ENCODE peak calls at places on chromosome 4, in ten cellular contexts. P is stimulated activated naive CD4-positive, alpha-beta T cell; H is GM12865; M is aorta; N is astrocyte; V is neural crest cell; A is ACHN; C is GM04504; S is CD4-positive, alpha-beta T cell; U is globus pallidus. W is an unnamed sample.
A peak's percentile ranks its signal among the peaks of the same experiment; 100 is the strongest.

GRCh38 chr4:6761540-6762243 is 20.8 kb upstream of the KIAA0232 start:
- DNase-seq in P (no peak), H (no peak), M (no peak), N (no peak), V (peak; percentile 37), A (no peak), C (no peak), S (no peak), U (peak; percentile 69), W (no peak)

GRCh38 chr4:80183196-80184052 is 13.9 kb upstream of the PRDM8 start:
- DNase-seq in P (peak; percentile 37), H (no peak), M (peak; percentile 56), N (no peak), V (no peak), A (peak; percentile 10), C (no peak), S (peak; percentile 22), U (no peak), W (no peak)

GRCh38 chr4:39855909-39856512 is 121.7 kb downstream of the PDS5A start:
- DNase-seq in P (no peak), H (no peak), M (no peak), N (peak; percentile 32), V (no peak), A (peak; percentile 34), C (no peak), S (no peak), U (no peak), W (peak; percentile 48)

GRCh38 chr4:180913750-180914149 is 1329.5 kb upstream of the TENM3 start:
- DNase-seq in P (no peak), H (no peak), M (no peak), N (peak; percentile 88), V (no peak), A (peak; percentile 54), C (peak; percentile 4), S (no peak), U (peak; percentile 6), W (peak; percentile 72)

GRCh38 chr4:170491981-170492380 is 402.2 kb upstream of the AADAT start:
- DNase-seq in P (no peak), H (no peak), M (no peak), N (no peak), V (no peak), A (no peak), C (no peak), S (no peak), U (no peak), W (no peak)

GRCh38 chr4:36243355-36244256 is 708 bp downstream of the ARAP2 start:
- DNase-seq in P (peak; percentile 64), H (no peak), M (peak; percentile 64), N (peak; percentile 53), V (peak; percentile 28), A (peak; percentile 59), C (no peak), S (peak; percentile 6), U (peak; percentile 70), W (peak; percentile 1)

GRCh38 chr4:17616283-17616682 is 1.8 kb downstream of the MED28 start:
- DNase-seq in P (peak; percentile 3), H (no peak), M (no peak), N (no peak), V (no peak), A (no peak), C (no peak), S (no peak), U (no peak), W (no peak)

GRCh38 chr4:2341261-2341841 is 77.1 kb downstream of the ZFYVE28 start:
- DNase-seq in P (no peak), H (no peak), M (peak; percentile 36), N (no peak), V (no peak), A (no peak), C (no peak), S (no peak), U (no peak), W (no peak)

GRCh38 chr4:15400911-15401671 is 26.7 kb upstream of the C1QTNF7 start:
- DNase-seq in P (peak; percentile 48), H (peak; percentile 54), M (peak; percentile 86), N (peak; percentile 71), V (no peak), A (no peak), C (peak; percentile 64), S (peak; percentile 18), U (peak; percentile 60), W (peak; percentile 65)

GRCh38 chr4:99723555-99724450 is 66.2 kb upstream of the C4orf54 start:
- DNase-seq in P (no peak), H (no peak), M (peak; percentile 72), N (peak; percentile 80), V (no peak), A (peak; percentile 48), C (peak; percentile 18), S (no peak), U (peak; percentile 11), W (peak; percentile 88)

GRCh38 chr4:93016350-93016749 is 712.6 kb downstream of the GRID2 start:
- DNase-seq in P (no peak), H (no peak), M (no peak), N (no peak), V (no peak), A (no peak), C (no peak), S (no peak), U (no peak), W (no peak)

GRCh38 chr4:85005865-85006377 is 39.4 kb upstream of the WDFY3 start:
- DNase-seq in P (no peak), H (no peak), M (no peak), N (peak; percentile 82), V (no peak), A (peak; percentile 58), C (peak; percentile 69), S (no peak), U (no peak), W (peak; percentile 90)

GRCh38 chr4:6035786-6036185 is 17.6 kb upstream of the C4orf50 start:
- DNase-seq in P (no peak), H (no peak), M (no peak), N (no peak), V (no peak), A (no peak), C (no peak), S (no peak), U (no peak), W (no peak)

GRCh38 chr4:82230310-82230709 is 143.5 kb downstream of the HNRNPD start:
- DNase-seq in P (no peak), H (no peak), M (no peak), N (no peak), V (no peak), A (no peak), C (no peak), S (no peak), U (no peak), W (no peak)

GRCh38 chr4:26116057-26116456 is 202.0 kb downstream of the SMIM20 start:
- DNase-seq in P (no peak), H (no peak), M (no peak), N (no peak), V (no peak), A (no peak), C (no peak), S (no peak), U (no peak), W (no peak)

GRCh38 chr4:3483471-3483921 is 20.4 kb downstream of the DOK7 start:
- DNase-seq in P (no peak), H (no peak), M (peak; percentile 84), N (peak; percentile 31), V (no peak), A (peak; percentile 81), C (peak; percentile 31), S (no peak), U (no peak), W (no peak)

GRCh38 chr4:113435893-113436292 is 325.6 kb downstream of the CAMK2D start:
- DNase-seq in P (no peak), H (no peak), M (peak; percentile 62), N (peak; percentile 92), V (no peak), A (no peak), C (peak; percentile 83), S (no peak), U (no peak), W (peak; percentile 75)

GRCh38 chr4:106032851-106033286 is 137.6 kb downstream of the NPNT start:
- DNase-seq in P (no peak), H (no peak), M (peak; percentile 50), N (peak; percentile 17), V (no peak), A (no peak), C (peak; percentile 64), S (no peak), U (no peak), W (no peak)

GRCh38 chr4:182938213-182938645 is 21.0 kb upstream of the DCTD start:
- DNase-seq in P (peak; percentile 50), H (peak; percentile 73), M (peak; percentile 75), N (peak; percentile 27), V (peak; percentile 80), A (peak; percentile 68), C (no peak), S (peak; percentile 52), U (peak; percentile 57), W (peak; percentile 56)

GRCh38 chr4:771464-771863 is 54.5 kb downstream of the CPLX1 start:
- DNase-seq in P (no peak), H (no peak), M (no peak), N (no peak), V (no peak), A (no peak), C (no peak), S (no peak), U (no peak), W (no peak)

GRCh38 chr4:75722417-75722816 is 2.0 kb upstream of the USO1 start:
- DNase-seq in P (no peak), H (no peak), M (no peak), N (no peak), V (no peak), A (no peak), C (no peak), S (no peak), U (no peak), W (no peak)

GRCh38 chr4:28250646-28251045 is 1390.0 kb downstream of the STIM2 start:
- DNase-seq in P (no peak), H (no peak), M (no peak), N (no peak), V (no peak), A (no peak), C (no peak), S (no peak), U (no peak), W (no peak)

GRCh38 chr4:181685461-181685860 is 557.7 kb upstream of the TENM3 start:
- DNase-seq in P (no peak), H (no peak), M (no peak), N (peak; percentile 70), V (no peak), A (no peak), C (no peak), S (no peak), U (no peak), W (peak; percentile 82)

GRCh38 chr4:26140150-26140898 is 180.5 kb upstream of the RBPJ start:
- DNase-seq in P (no peak), H (no peak), M (no peak), N (peak; percentile 56), V (no peak), A (no peak), C (peak; percentile 70), S (no peak), U (no peak), W (peak; percentile 59)

GRCh38 chr4:143514432-143514831 is 930 bp downstream of the SMARCA5 start:
- DNase-seq in P (no peak), H (peak; percentile 33), M (peak; percentile 64), N (peak; percentile 54), V (peak; percentile 49), A (peak; percentile 52), C (no peak), S (no peak), U (peak; percentile 69), W (peak; percentile 48)

GRCh38 chr4:139809207-139810157 is 143.9 kb downstream of the MGST2 start:
- DNase-seq in P (no peak), H (no peak), M (no peak), N (no peak), V (no peak), A (no peak), C (no peak), S (no peak), U (no peak), W (no peak)

GRCh38 chr4:139229534-139230039 is 50.4 kb downstream of the MGARP start:
- DNase-seq in P (peak; percentile 37), H (peak; percentile 61), M (no peak), N (peak; percentile 36), V (no peak), A (peak; percentile 63), C (peak; percentile 37), S (no peak), U (peak; percentile 60), W (peak; percentile 68)

W was measured in IMR-90.